ENCODE peak calls at places on chromosomes 2 and 18, in six cellular contexts. One of them, this sample, is unnamed.

GRCh38 chr18:69992776-69993175 is 45.1 kb upstream of the CD226 start:
- DNase-seq in CD8-positive, alpha-beta T cell: no peak
- DNase-seq in stimulated activated CD4-positive, alpha-beta T cell treated with anti-CD3 and anti-CD28 coated beads, TNF-alpha, amount 100 ng/mL, for 48 hours: no peak
- DNase-seq in pulmonary artery endothelial cell: no peak
- DNase-seq in progenitor cell of endocrine pancreas: no peak
- DNase-seq in bronchial epithelial cell: peak; percentile 75
- DNase-seq in this sample: no peak

GRCh38 chr2:127589358-127589757 is 53.9 kb downstream of the MYO7B start:
- DNase-seq in progenitor cell of endocrine pancreas: no peak
- DNase-seq in pulmonary artery endothelial cell: no peak
- DNase-seq in CD8-positive, alpha-beta T cell: no peak
- DNase-seq in stimulated activated CD4-positive, alpha-beta T cell treated with anti-CD3 and anti-CD28 coated beads, TNF-alpha, amount 100 ng/mL, for 48 hours: no peak
- DNase-seq in bronchial epithelial cell: no peak
- DNase-seq in this sample: no peak

GRCh38 chr2:85647823-85648526 is 20.0 kb downstream of the SFTPB start:
- DNase-seq in pulmonary artery endothelial cell: no peak
- DNase-seq in stimulated activated CD4-positive, alpha-beta T cell treated with anti-CD3 and anti-CD28 coated beads, TNF-alpha, amount 100 ng/mL, for 48 hours: no peak
- DNase-seq in bronchial epithelial cell: no peak
- DNase-seq in progenitor cell of endocrine pancreas: no peak
- DNase-seq in CD8-positive, alpha-beta T cell: no peak
- DNase-seq in this sample: no peak

GRCh38 chr2:70964596-70965386 is 13.6 kb upstream of the ANKRD53 start:
- DNase-seq in pulmonary artery endothelial cell: no peak
- DNase-seq in CD8-positive, alpha-beta T cell: peak; percentile 90
- DNase-seq in progenitor cell of endocrine pancreas: no peak
- DNase-seq in stimulated activated CD4-positive, alpha-beta T cell treated with anti-CD3 and anti-CD28 coated beads, TNF-alpha, amount 100 ng/mL, for 48 hours: peak; percentile 81
- DNase-seq in bronchial epithelial cell: peak; percentile 30
- DNase-seq in this sample: peak; percentile 83

GRCh38 chr2:20667151-20667530 is 197 bp downstream of the GDF7 start:
- DNase-seq in progenitor cell of endocrine pancreas: no peak
- DNase-seq in CD8-positive, alpha-beta T cell: no peak
- DNase-seq in bronchial epithelial cell: no peak
- DNase-seq in stimulated activated CD4-positive, alpha-beta T cell treated with anti-CD3 and anti-CD28 coated beads, TNF-alpha, amount 100 ng/mL, for 48 hours: no peak
- DNase-seq in pulmonary artery endothelial cell: no peak
- DNase-seq in this sample: no peak

GRCh38 chr2:192327576-192327975 is 132.8 kb upstream of the TMEFF2 start:
- DNase-seq in CD8-positive, alpha-beta T cell: no peak
- DNase-seq in bronchial epithelial cell: no peak
- DNase-seq in pulmonary artery endothelial cell: no peak
- DNase-seq in progenitor cell of endocrine pancreas: no peak
- DNase-seq in stimulated activated CD4-positive, alpha-beta T cell treated with anti-CD3 and anti-CD28 coated beads, TNF-alpha, amount 100 ng/mL, for 48 hours: no peak
- DNase-seq in this sample: no peak

GRCh38 chr18:61972389-61973264 is 79.8 kb upstream of the RNF152 start:
- DNase-seq in pulmonary artery endothelial cell: no peak
- DNase-seq in bronchial epithelial cell: no peak
- DNase-seq in CD8-positive, alpha-beta T cell: no peak
- DNase-seq in stimulated activated CD4-positive, alpha-beta T cell treated with anti-CD3 and anti-CD28 coated beads, TNF-alpha, amount 100 ng/mL, for 48 hours: no peak
- DNase-seq in progenitor cell of endocrine pancreas: no peak
- DNase-seq in this sample: no peak

GRCh38 chr2:240143276-240143675 is 2.8 kb upstream of the OTOS start:
- DNase-seq in pulmonary artery endothelial cell: no peak
- DNase-seq in CD8-positive, alpha-beta T cell: no peak
- DNase-seq in stimulated activated CD4-positive, alpha-beta T cell treated with anti-CD3 and anti-CD28 coated beads, TNF-alpha, amount 100 ng/mL, for 48 hours: no peak
- DNase-seq in bronchial epithelial cell: no peak
- DNase-seq in progenitor cell of endocrine pancreas: no peak
- DNase-seq in this sample: no peak

GRCh38 chr2:220107380-220107791 is 480.0 kb downstream of the SLC4A3 start:
- DNase-seq in progenitor cell of endocrine pancreas: no peak
- DNase-seq in pulmonary artery endothelial cell: no peak
- DNase-seq in bronchial epithelial cell: no peak
- DNase-seq in stimulated activated CD4-positive, alpha-beta T cell treated with anti-CD3 and anti-CD28 coated beads, TNF-alpha, amount 100 ng/mL, for 48 hours: no peak
- DNase-seq in CD8-positive, alpha-beta T cell: no peak
- DNase-seq in this sample: no peak

GRCh38 chr2:234996467-234997270 is 44.9 kb downstream of the SH3BP4 start:
- DNase-seq in pulmonary artery endothelial cell: peak; percentile 62
- DNase-seq in stimulated activated CD4-positive, alpha-beta T cell treated with anti-CD3 and anti-CD28 coated beads, TNF-alpha, amount 100 ng/mL, for 48 hours: no peak
- DNase-seq in CD8-positive, alpha-beta T cell: no peak
- DNase-seq in progenitor cell of endocrine pancreas: no peak
- DNase-seq in bronchial epithelial cell: no peak
- DNase-seq in this sample: no peak

GRCh38 chr2:47490406-47490805 is 87.5 kb downstream of the MSH2 start:
- DNase-seq in pulmonary artery endothelial cell: no peak
- DNase-seq in progenitor cell of endocrine pancreas: no peak
- DNase-seq in bronchial epithelial cell: no peak
- DNase-seq in stimulated activated CD4-positive, alpha-beta T cell treated with anti-CD3 and anti-CD28 coated beads, TNF-alpha, amount 100 ng/mL, for 48 hours: no peak
- DNase-seq in CD8-positive, alpha-beta T cell: no peak
- DNase-seq in this sample: no peak

GRCh38 chr2:71690876-71691275 is 237.5 kb downstream of the DYSF start:
- DNase-seq in stimulated activated CD4-positive, alpha-beta T cell treated with anti-CD3 and anti-CD28 coated beads, TNF-alpha, amount 100 ng/mL, for 48 hours: no peak
- DNase-seq in pulmonary artery endothelial cell: no peak
- DNase-seq in bronchial epithelial cell: no peak
- DNase-seq in progenitor cell of endocrine pancreas: no peak
- DNase-seq in CD8-positive, alpha-beta T cell: no peak
- DNase-seq in this sample: no peak

GRCh38 chr18:8987250-8987649 is 115.2 kb upstream of the NDUFV2 start:
- DNase-seq in progenitor cell of endocrine pancreas: no peak
- DNase-seq in CD8-positive, alpha-beta T cell: no peak
- DNase-seq in pulmonary artery endothelial cell: no peak
- DNase-seq in stimulated activated CD4-positive, alpha-beta T cell treated with anti-CD3 and anti-CD28 coated beads, TNF-alpha, amount 100 ng/mL, for 48 hours: no peak
- DNase-seq in bronchial epithelial cell: peak; percentile 84
- DNase-seq in this sample: no peak

GRCh38 chr18:55047546-55047945 is 88.3 kb upstream of the CCDC68 start:
- DNase-seq in stimulated activated CD4-positive, alpha-beta T cell treated with anti-CD3 and anti-CD28 coated beads, TNF-alpha, amount 100 ng/mL, for 48 hours: no peak
- DNase-seq in pulmonary artery endothelial cell: no peak
- DNase-seq in bronchial epithelial cell: peak; percentile 10
- DNase-seq in progenitor cell of endocrine pancreas: no peak
- DNase-seq in CD8-positive, alpha-beta T cell: no peak
- DNase-seq in this sample: no peak

GRCh38 chr18:79596451-79597175 is 83.0 kb upstream of the CTDP1 start:
- DNase-seq in stimulated activated CD4-positive, alpha-beta T cell treated with anti-CD3 and anti-CD28 coated beads, TNF-alpha, amount 100 ng/mL, for 48 hours: no peak
- DNase-seq in CD8-positive, alpha-beta T cell: no peak
- DNase-seq in bronchial epithelial cell: no peak
- DNase-seq in pulmonary artery endothelial cell: no peak
- DNase-seq in progenitor cell of endocrine pancreas: no peak
- DNase-seq in this sample: no peak

GRCh38 chr2:234797566-234798250 is 154.1 kb upstream of the SH3BP4 start:
- DNase-seq in stimulated activated CD4-positive, alpha-beta T cell treated with anti-CD3 and anti-CD28 coated beads, TNF-alpha, amount 100 ng/mL, for 48 hours: no peak
- DNase-seq in progenitor cell of endocrine pancreas: no peak
- DNase-seq in pulmonary artery endothelial cell: no peak
- DNase-seq in bronchial epithelial cell: no peak
- DNase-seq in CD8-positive, alpha-beta T cell: no peak
- DNase-seq in this sample: no peak

GRCh38 chr2:100938031-100939026 is 63.8 kb upstream of the RPL31 start:
- DNase-seq in progenitor cell of endocrine pancreas: no peak
- DNase-seq in stimulated activated CD4-positive, alpha-beta T cell treated with anti-CD3 and anti-CD28 coated beads, TNF-alpha, amount 100 ng/mL, for 48 hours: no peak
- DNase-seq in bronchial epithelial cell: no peak
- DNase-seq in pulmonary artery endothelial cell: no peak
- DNase-seq in CD8-positive, alpha-beta T cell: no peak
- DNase-seq in this sample: no peak

GRCh38 chr2:148842050-148842449 is 33.0 kb upstream of the KIF5C start:
- DNase-seq in bronchial epithelial cell: no peak
- DNase-seq in stimulated activated CD4-positive, alpha-beta T cell treated with anti-CD3 and anti-CD28 coated beads, TNF-alpha, amount 100 ng/mL, for 48 hours: no peak
- DNase-seq in pulmonary artery endothelial cell: no peak
- DNase-seq in progenitor cell of endocrine pancreas: no peak
- DNase-seq in CD8-positive, alpha-beta T cell: no peak
- DNase-seq in this sample: no peak

GRCh38 chr2:31526946-31527345 is 53.8 kb downstream of the SRD5A2 start:
- DNase-seq in bronchial epithelial cell: no peak
- DNase-seq in stimulated activated CD4-positive, alpha-beta T cell treated with anti-CD3 and anti-CD28 coated beads, TNF-alpha, amount 100 ng/mL, for 48 hours: no peak
- DNase-seq in progenitor cell of endocrine pancreas: no peak
- DNase-seq in pulmonary artery endothelial cell: no peak
- DNase-seq in CD8-positive, alpha-beta T cell: no peak
- DNase-seq in this sample: no peak

GRCh38 chr2:230643576-230644291 is 68.9 kb upstream of the CAB39 start:
- DNase-seq in progenitor cell of endocrine pancreas: no peak
- DNase-seq in bronchial epithelial cell: no peak
- DNase-seq in stimulated activated CD4-positive, alpha-beta T cell treated with anti-CD3 and anti-CD28 coated beads, TNF-alpha, amount 100 ng/mL, for 48 hours: peak; percentile 58
- DNase-seq in CD8-positive, alpha-beta T cell: no peak
- DNase-seq in pulmonary artery endothelial cell: no peak
- DNase-seq in this sample: no peak

GRCh38 chr2:43139996-43140621 is 86.3 kb downstream of the ZFP36L2 start:
- DNase-seq in progenitor cell of endocrine pancreas: no peak
- DNase-seq in CD8-positive, alpha-beta T cell: no peak
- DNase-seq in stimulated activated CD4-positive, alpha-beta T cell treated with anti-CD3 and anti-CD28 coated beads, TNF-alpha, amount 100 ng/mL, for 48 hours: no peak
- DNase-seq in pulmonary artery endothelial cell: no peak
- DNase-seq in bronchial epithelial cell: no peak
- DNase-seq in this sample: peak; percentile 6

GRCh38 chr2:75592028-75592427 is 31.3 kb upstream of the EVA1A start:
- DNase-seq in CD8-positive, alpha-beta T cell: no peak
- DNase-seq in pulmonary artery endothelial cell: no peak
- DNase-seq in progenitor cell of endocrine pancreas: no peak
- DNase-seq in bronchial epithelial cell: peak; percentile 96
- DNase-seq in stimulated activated CD4-positive, alpha-beta T cell treated with anti-CD3 and anti-CD28 coated beads, TNF-alpha, amount 100 ng/mL, for 48 hours: no peak
- DNase-seq in this sample: no peak

GRCh38 chr18:47109049-47109448 is 41.3 kb downstream of the HDHD2 start:
- DNase-seq in pulmonary artery endothelial cell: no peak
- DNase-seq in CD8-positive, alpha-beta T cell: no peak
- DNase-seq in bronchial epithelial cell: no peak
- DNase-seq in progenitor cell of endocrine pancreas: no peak
- DNase-seq in stimulated activated CD4-positive, alpha-beta T cell treated with anti-CD3 and anti-CD28 coated beads, TNF-alpha, amount 100 ng/mL, for 48 hours: no peak
- DNase-seq in this sample: no peak

This sample was measured in glutamatergic neuron.